ENCODE peak calls at places on chromosome 9, in four cellular contexts. One of them, this sample, is unnamed.

GRCh38 chr9:13786131-13786530 is 506.6 kb upstream of the MPDZ start:
- DNase-seq in mesendoderm: no peak
- DNase-seq in IMR-90: peak
- DNase-seq in H1: no peak
- DNase-seq in this sample: no peak

GRCh38 chr9:129487658-129488483 is 133.0 kb downstream of the C9orf50 start:
- DNase-seq in mesendoderm: no peak
- DNase-seq in IMR-90: peak
- DNase-seq in H1: no peak
- DNase-seq in this sample: no peak

GRCh38 chr9:115525438-115526058 is 407.6 kb upstream of the TNC start:
- DNase-seq in mesendoderm: no peak
- DNase-seq in IMR-90: no peak
- DNase-seq in H1: no peak
- DNase-seq in this sample: no peak

GRCh38 chr9:116096853-116097252 is 56.7 kb upstream of the PAPPA start:
- DNase-seq in mesendoderm: peak
- DNase-seq in IMR-90: no peak
- DNase-seq in H1: no peak
- DNase-seq in this sample: no peak

GRCh38 chr9:2320126-2320525 is 301.5 kb upstream of the VLDLR start:
- DNase-seq in mesendoderm: no peak
- DNase-seq in IMR-90: peak
- DNase-seq in H1: no peak
- DNase-seq in this sample: no peak

GRCh38 chr9:37406603-37407401 is 15.7 kb upstream of the GRHPR start:
- DNase-seq in mesendoderm: no peak
- DNase-seq in IMR-90: no peak
- DNase-seq in H1: no peak
- DNase-seq in this sample: no peak

GRCh38 chr9:134210908-134211810 is 46.8 kb upstream of the RNU6ATAC start:
- DNase-seq in mesendoderm: no peak
- DNase-seq in IMR-90: no peak
- DNase-seq in H1: no peak
- DNase-seq in this sample: no peak

GRCh38 chr9:128043467-128043868 is 23.7 kb downstream of the NAIF1 start:
- DNase-seq in mesendoderm: no peak
- DNase-seq in IMR-90: no peak
- DNase-seq in H1: no peak
- DNase-seq in this sample: no peak

GRCh38 chr9:136640176-136641086 is 22.3 kb upstream of the EGFL7 start:
- DNase-seq in mesendoderm: no peak
- DNase-seq in IMR-90: no peak
- DNase-seq in H1: no peak
- DNase-seq in this sample: no peak

GRCh38 chr9:336039-336438 is 121.4 kb downstream of the DOCK8 start:
- DNase-seq in mesendoderm: no peak
- DNase-seq in IMR-90: no peak
- DNase-seq in H1: no peak
- DNase-seq in this sample: no peak

GRCh38 chr9:138064547-138064946 is 187.0 kb downstream of the CACNA1B start:
- DNase-seq in mesendoderm: no peak
- DNase-seq in IMR-90: no peak
- DNase-seq in H1: no peak
- DNase-seq in this sample: peak

GRCh38 chr9:27888661-27889295 is 315.5 kb upstream of the C9orf72 start:
- DNase-seq in mesendoderm: peak
- DNase-seq in IMR-90: no peak
- DNase-seq in H1: peak
- DNase-seq in this sample: peak

GRCh38 chr9:128552744-128553221 is 396 bp downstream of the SPTAN1 start:
- DNase-seq in mesendoderm: peak
- DNase-seq in IMR-90: no peak
- DNase-seq in H1: no peak
- DNase-seq in this sample: peak

GRCh38 chr9:120873512-120873911 is 3.5 kb downstream of the PHF19 start:
- DNase-seq in mesendoderm: peak
- DNase-seq in IMR-90: no peak
- DNase-seq in H1: peak
- DNase-seq in this sample: peak

GRCh38 chr9:88005146-88005750 is 30.9 kb upstream of the CDK20 start:
- DNase-seq in mesendoderm: no peak
- DNase-seq in IMR-90: no peak
- DNase-seq in H1: no peak
- DNase-seq in this sample: no peak

GRCh38 chr9:135448570-135449180 is 30.9 kb upstream of the PPP1R26 start:
- DNase-seq in mesendoderm: no peak
- DNase-seq in IMR-90: peak
- DNase-seq in H1: no peak
- DNase-seq in this sample: no peak

GRCh38 chr9:93301291-93301811 is 117.4 kb downstream of the WNK2 start:
- DNase-seq in mesendoderm: no peak
- DNase-seq in IMR-90: no peak
- DNase-seq in H1: no peak
- DNase-seq in this sample: peak

GRCh38 chr9:75229605-75230332 is 141.5 kb downstream of the OSTF1 start:
- DNase-seq in mesendoderm: peak
- DNase-seq in IMR-90: no peak
- DNase-seq in H1: no peak
- DNase-seq in this sample: no peak

GRCh38 chr9:113431181-113431580 is 20.6 kb downstream of the C9orf43 start:
- DNase-seq in mesendoderm: no peak
- DNase-seq in IMR-90: no peak
- DNase-seq in H1: no peak
- DNase-seq in this sample: no peak

GRCh38 chr9:106828965-106829364 is 34.0 kb upstream of the ZNF462 start:
- DNase-seq in mesendoderm: no peak
- DNase-seq in IMR-90: no peak
- DNase-seq in H1: no peak
- DNase-seq in this sample: no peak

GRCh38 chr9:38066907-38067610 is 2.0 kb downstream of the SHB start:
- DNase-seq in mesendoderm: peak
- DNase-seq in IMR-90: no peak
- DNase-seq in H1: no peak
- DNase-seq in this sample: no peak

GRCh38 chr9:131302244-131303075 is 12.9 kb downstream of the PLPP7 start:
- DNase-seq in mesendoderm: no peak
- DNase-seq in IMR-90: no peak
- DNase-seq in H1: no peak
- DNase-seq in this sample: no peak

GRCh38 chr9:36891341-36891811 is 142.7 kb downstream of the PAX5 start:
- DNase-seq in mesendoderm: peak
- DNase-seq in IMR-90: no peak
- DNase-seq in H1: no peak
- DNase-seq in this sample: no peak

GRCh38 chr9:135536166-135536565 is 9.8 kb upstream of the OBP2A start:
- DNase-seq in mesendoderm: no peak
- DNase-seq in IMR-90: peak
- DNase-seq in H1: no peak
- DNase-seq in this sample: no peak

GRCh38 chr9:136273921-136274785 is 28.5 kb upstream of the QSOX2 start:
- DNase-seq in mesendoderm: no peak
- DNase-seq in IMR-90: no peak
- DNase-seq in H1: no peak
- DNase-seq in this sample: no peak

GRCh38 chr9:105976257-105976656 is 281.9 kb downstream of the TMEM38B start:
- DNase-seq in mesendoderm: peak
- DNase-seq in IMR-90: no peak
- DNase-seq in H1: no peak
- DNase-seq in this sample: no peak

GRCh38 chr9:92563701-92564100 is 27.9 kb upstream of the ECM2 start:
- DNase-seq in mesendoderm: peak
- DNase-seq in IMR-90: no peak
- DNase-seq in H1: no peak
- DNase-seq in this sample: no peak

GRCh38 chr9:89850633-89851325 is 246.0 kb downstream of the GADD45G start:
- DNase-seq in mesendoderm: no peak
- DNase-seq in IMR-90: peak
- DNase-seq in H1: no peak
- DNase-seq in this sample: no peak

GRCh38 chr9:20550326-20550725 is 72.0 kb downstream of the MLLT3 start:
- DNase-seq in mesendoderm: no peak
- DNase-seq in IMR-90: no peak
- DNase-seq in H1: no peak
- DNase-seq in this sample: no peak

GRCh38 chr9:83060557-83060956 is 2.4 kb downstream of the RASEF start:
- DNase-seq in mesendoderm: peak
- DNase-seq in IMR-90: no peak
- DNase-seq in H1: no peak
- DNase-seq in this sample: no peak

GRCh38 chr9:70220216-70220615 is 38.6 kb upstream of the SMC5 start:
- DNase-seq in mesendoderm: no peak
- DNase-seq in IMR-90: no peak
- DNase-seq in H1: no peak
- DNase-seq in this sample: no peak

GRCh38 chr9:136088481-136088938 is 6.6 kb downstream of the NACC2 start:
- DNase-seq in mesendoderm: no peak
- DNase-seq in IMR-90: no peak
- DNase-seq in H1: no peak
- DNase-seq in this sample: peak

GRCh38 chr9:121637441-121638222 is 13.8 kb upstream of the DAB2IP start:
- DNase-seq in mesendoderm: no peak
- DNase-seq in IMR-90: peak
- DNase-seq in H1: no peak
- DNase-seq in this sample: no peak

GRCh38 chr9:129125478-129125877 is 14.3 kb downstream of the PTPA start:
- DNase-seq in mesendoderm: no peak
- DNase-seq in IMR-90: peak
- DNase-seq in H1: no peak
- DNase-seq in this sample: no peak

GRCh38 chr9:89357331-89358197 is 39.3 kb downstream of the SECISBP2 start:
- DNase-seq in mesendoderm: no peak
- DNase-seq in IMR-90: no peak
- DNase-seq in H1: no peak
- DNase-seq in this sample: no peak

GRCh38 chr9:78685471-78685870 is 388.5 kb downstream of the PSAT1 start:
- DNase-seq in mesendoderm: no peak
- DNase-seq in IMR-90: no peak
- DNase-seq in H1: no peak
- DNase-seq in this sample: no peak
- H3K4ac ChIP-seq in mesendoderm: no peak
- H3K4ac ChIP-seq in IMR-90: no peak
- H3K4ac ChIP-seq in H1: no peak
- H3K4ac ChIP-seq in this sample: no peak

GRCh38 chr9:95725045-95725444 is 150.4 kb upstream of the ERCC6L2 start:
- DNase-seq in mesendoderm: no peak
- DNase-seq in IMR-90: no peak
- DNase-seq in H1: no peak
- DNase-seq in this sample: no peak

GRCh38 chr9:95722141-95722540 is 153.3 kb upstream of the ERCC6L2 start:
- DNase-seq in mesendoderm: no peak
- DNase-seq in IMR-90: no peak
- DNase-seq in H1: no peak
- DNase-seq in this sample: no peak

GRCh38 chr9:95721132-95721531 is 154.4 kb upstream of the ERCC6L2 start:
- DNase-seq in mesendoderm: no peak
- DNase-seq in IMR-90: no peak
- DNase-seq in H1: no peak
- DNase-seq in this sample: no peak

GRCh38 chr9:95726756-95727155 is 148.7 kb upstream of the ERCC6L2 start:
- DNase-seq in mesendoderm: peak
- DNase-seq in IMR-90: peak
- DNase-seq in H1: no peak
- DNase-seq in this sample: no peak

GRCh38 chr9:95724253-95724991 is 151.1 kb upstream of the ERCC6L2 start:
- DNase-seq in mesendoderm: no peak
- DNase-seq in IMR-90: no peak
- DNase-seq in H1: no peak
- DNase-seq in this sample: no peak
- H4K5ac ChIP-seq in mesendoderm: no peak
- H4K5ac ChIP-seq in IMR-90: no peak
- H4K5ac ChIP-seq in H1: no peak
- H4K5ac ChIP-seq in this sample: no peak

GRCh38 chr9:124766815-124767554 is 4.1 kb downstream of the NR6A1 start:
- DNase-seq in mesendoderm: no peak
- DNase-seq in IMR-90: no peak
- DNase-seq in H1: no peak
- DNase-seq in this sample: no peak
- H3K9ac ChIP-seq in mesendoderm: peak
- H3K9ac ChIP-seq in IMR-90: no peak
- H3K9ac ChIP-seq in H1: no peak
- H3K9ac ChIP-seq in this sample: no peak

GRCh38 chr9:109312783-109313182 is 8.1 kb downstream of the EPB41L4B start:
- DNase-seq in mesendoderm: no peak
- DNase-seq in IMR-90: no peak
- DNase-seq in H1: no peak
- DNase-seq in this sample: no peak

GRCh38 chr9:109310486-109310901 is 10.4 kb downstream of the EPB41L4B start:
- DNase-seq in mesendoderm: no peak
- DNase-seq in IMR-90: peak
- DNase-seq in H1: no peak
- DNase-seq in this sample: no peak

GRCh38 chr9:109313351-109313750 is 7.5 kb downstream of the EPB41L4B start:
- DNase-seq in mesendoderm: no peak
- DNase-seq in IMR-90: no peak
- DNase-seq in H1: no peak
- DNase-seq in this sample: no peak

GRCh38 chr9:109311281-109311680 is 9.6 kb downstream of the EPB41L4B start:
- DNase-seq in mesendoderm: no peak
- DNase-seq in IMR-90: peak
- DNase-seq in H1: no peak
- DNase-seq in this sample: no peak

DNA sequence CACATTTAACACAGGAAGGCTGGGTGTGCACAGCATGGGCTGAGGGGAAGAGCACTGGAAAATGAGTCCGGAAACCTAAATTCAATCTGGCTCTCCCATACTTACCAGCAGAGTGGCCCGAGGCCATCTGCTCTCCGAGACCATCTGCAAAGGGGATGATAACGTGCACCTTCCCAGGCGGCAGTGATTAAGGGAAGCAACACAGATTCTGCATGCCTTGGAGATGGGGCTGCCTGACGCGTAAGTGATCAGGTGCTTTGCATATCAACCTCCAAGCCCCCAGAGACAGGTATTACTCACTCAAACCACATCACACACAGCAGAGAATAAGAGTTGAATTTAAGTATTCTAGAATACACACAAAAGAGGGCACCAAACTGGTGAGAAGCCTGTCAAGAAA is 9.1 kb downstream of the EPB41L4B start:
- DNase-seq in mesendoderm: no peak
- DNase-seq in IMR-90: no peak
- DNase-seq in H1: no peak
- DNase-seq in this sample: no peak
- H3K4ac ChIP-seq in mesendoderm: no peak
- H3K4ac ChIP-seq in IMR-90: no peak
- H3K4ac ChIP-seq in H1: no peak
- H3K4ac ChIP-seq in this sample: no peak